ENCODE peak calls at places on chromosomes 3 and 15, in ten cellular contexts. E, U, O, L, T, B, G, X, A and N are unnamed samples.

GRCh38 chr3:194276768-194277546 is 74.2 kb downstream of the CPN2 start:
- DNase-seq in L (peak), X (no peak), E (no peak), A (no peak), O (no peak), U (no peak), B (no peak), T (no peak), G (no peak), N (peak)

GRCh38 chr15:60062826-60063225 is 58.7 kb downstream of the FOXB1 start:
- DNase-seq in B (no peak), X (no peak), E (no peak), T (no peak), A (no peak), O (no peak), G (no peak), L (no peak), U (peak), N (no peak)

GRCh38 chr15:89105147-89105546 is 16.9 kb downstream of the ABHD2 start:
- DNase-seq in G (no peak), O (no peak), T (no peak), A (no peak), B (peak), U (peak), E (peak), L (no peak), X (no peak), N (no peak)

GRCh38 chr3:42691861-42692666 is 6.7 kb downstream of the KLHL40 start:
- DNase-seq in U (no peak), T (no peak), B (no peak), A (no peak), O (no peak), X (no peak), E (no peak), L (no peak), G (no peak), N (no peak)

GRCh38 chr3:191401775-191402357 is 59.1 kb upstream of the PYDC2 start:
- DNase-seq in G (no peak), A (no peak), T (no peak), E (no peak), L (no peak), U (no peak), O (no peak), B (no peak), X (no peak), N (no peak)

GRCh38 chr15:100821327-100821726 is 58.3 kb upstream of the ALDH1A3 start:
- DNase-seq in G (no peak), T (no peak), U (no peak), X (no peak), O (no peak), B (no peak), A (no peak), E (no peak), L (no peak), N (no peak)

GRCh38 chr15:86139828-86140227 is 60.2 kb downstream of the AGBL1 start:
- DNase-seq in G (no peak), U (no peak), A (no peak), O (no peak), T (no peak), L (peak), X (no peak), E (no peak), B (no peak), N (no peak)

GRCh38 chr15:99704444-99704838 is 28.8 kb downstream of the LYSMD4 start:
- DNase-seq in U (peak), T (peak), B (peak), L (no peak), A (no peak), X (no peak), O (no peak), E (peak), G (peak), N (no peak)

GRCh38 chr3:147305533-147306241 is 100.7 kb downstream of the ZIC4 start:
- DNase-seq in L (no peak), U (no peak), X (no peak), A (no peak), T (no peak), B (peak), G (no peak), E (no peak), O (no peak), N (no peak)

GRCh38 chr15:85453144-85453872 is 72.9 kb downstream of the AKAP13 start:
- DNase-seq in X (no peak), L (no peak), O (no peak), G (no peak), T (no peak), U (no peak), A (no peak), B (no peak), E (no peak), N (no peak)

GRCh38 chr15:89442671-89443307 is 53.6 kb downstream of the RHCG start:
- DNase-seq in T (peak), G (peak), B (peak), X (no peak), A (no peak), U (no peak), L (peak), E (no peak), O (peak), N (no peak)

GRCh38 chr3:25592510-25592968 is 72.2 kb downstream of the TOP2B start:
- DNase-seq in T (no peak), X (peak), U (no peak), G (no peak), E (peak), L (no peak), B (peak), O (no peak), A (no peak), N (no peak)

GRCh38 chr3:29864809-29865208 is 583.9 kb downstream of the RBMS3 start:
- DNase-seq in O (no peak), U (no peak), A (no peak), E (no peak), B (no peak), L (no peak), X (no peak), G (no peak), T (no peak), N (no peak)

GRCh38 chr3:11774296-11774877 is 72.3 kb downstream of the TAMM41 start:
- DNase-seq in G (peak), U (peak), A (no peak), O (no peak), L (no peak), E (peak), X (peak), B (peak), T (peak), N (peak)

GRCh38 chr15:30885814-30886213 is 17.9 kb upstream of the FAN1 start:
- DNase-seq in E (no peak), U (no peak), T (peak), B (peak), X (no peak), A (no peak), L (no peak), G (no peak), O (no peak), N (no peak)

GRCh38 chr15:75947117-75947516 is 43.4 kb downstream of the FBXO22 start:
- DNase-seq in B (peak), L (no peak), G (no peak), A (no peak), E (peak), T (no peak), O (no peak), U (peak), X (no peak), N (no peak)

GRCh38 chr15:42994546-42994945 is 74.0 kb upstream of the TTBK2 start:
- DNase-seq in G (no peak), E (no peak), B (peak), A (no peak), U (peak), X (no peak), L (no peak), T (no peak), O (no peak), N (no peak)

GRCh38 chr3:78976200-78976599 is 791.6 kb downstream of the ROBO1 start:
- DNase-seq in A (no peak), B (no peak), T (no peak), E (no peak), L (no peak), U (no peak), X (no peak), O (no peak), G (no peak), N (no peak)

GRCh38 chr3:79111375-79112052 is 656.3 kb downstream of the ROBO1 start:
- DNase-seq in L (no peak), T (no peak), O (no peak), U (peak), A (no peak), B (no peak), X (no peak), E (no peak), G (no peak), N (no peak)

GRCh38 chr3:3065876-3066275 is 44.3 kb downstream of the IL5RA start:
- DNase-seq in U (no peak), B (no peak), L (no peak), T (no peak), O (no peak), A (no peak), X (no peak), E (peak), G (no peak), N (no peak)

GRCh38 chr15:75061272-75061671 is 37.9 kb downstream of the PPCDC start:
- DNase-seq in B (peak), E (no peak), T (no peak), L (peak), A (no peak), G (no peak), U (no peak), O (no peak), X (no peak), N (no peak)

GRCh38 chr3:34106879-34107278 is 308.4 kb downstream of the PDCD6IP start:
- DNase-seq in O (no peak), E (no peak), T (peak), B (no peak), G (no peak), A (no peak), X (peak), U (no peak), L (no peak), N (no peak)

GRCh38 chr15:82936966-82937647 is 15.4 kb downstream of the HOMER2 start:
- DNase-seq in G (no peak), O (no peak), T (no peak), L (no peak), U (peak), E (peak), A (no peak), B (no peak), X (no peak), N (no peak)

GRCh38 chr3:87200059-87200458 is 27.1 kb upstream of the CHMP2B start:
- DNase-seq in X (no peak), T (no peak), G (no peak), B (no peak), O (no peak), U (no peak), E (no peak), L (no peak), A (no peak), N (no peak)

GRCh38 chr15:78223396-78224023 is 10.9 kb downstream of the ACSBG1 start:
- DNase-seq in A (no peak), O (no peak), B (no peak), U (no peak), E (no peak), L (no peak), G (no peak), T (no peak), X (no peak), N (no peak)

GRCh38 chr3:17894434-17895060 is 152.1 kb upstream of the TBC1D5 start:
- DNase-seq in T (peak), G (no peak), B (peak), X (peak), O (peak), A (no peak), E (peak), U (no peak), L (no peak), N (no peak)

GRCh38 chr3:68880632-68881031 is 51.7 kb downstream of the TAFA4 start:
- DNase-seq in X (no peak), U (no peak), E (no peak), G (no peak), T (no peak), A (no peak), L (no peak), B (no peak), O (no peak), N (no peak)

GRCh38 chr3:21942328-21942727 is 191.3 kb upstream of the ZNF385D start:
- DNase-seq in A (no peak), E (no peak), O (no peak), B (peak), L (no peak), G (no peak), U (peak), T (no peak), X (no peak), N (no peak)

GRCh38 chr3:4988815-4989648 is 9.8 kb downstream of the BHLHE40 start:
- DNase-seq in E (no peak), B (no peak), T (no peak), O (no peak), U (no peak), X (no peak), A (no peak), G (no peak), L (peak), N (peak)

GRCh38 chr3:146589899-146590508 is 15.1 kb downstream of the PLSCR5 start:
- DNase-seq in X (no peak), T (peak), O (no peak), E (peak), A (no peak), L (no peak), U (no peak), G (peak), B (peak), N (no peak)

GRCh38 chr15:48250640-48251076 is 44.6 kb downstream of the SLC12A1 start:
- DNase-seq in X (no peak), U (peak), L (no peak), A (no peak), G (peak), O (no peak), B (peak), T (peak), E (peak), N (no peak)

GRCh38 chr3:53711387-53711786 is 134.8 kb downstream of the CHDH start:
- DNase-seq in L (no peak), O (no peak), E (no peak), G (no peak), U (no peak), X (no peak), T (no peak), A (no peak), B (no peak), N (peak)

GRCh38 chr15:29440541-29440940 is 170.9 kb upstream of the NSMCE3 start:
- DNase-seq in U (no peak), T (no peak), X (no peak), G (no peak), B (no peak), O (no peak), A (no peak), E (no peak), L (no peak), N (no peak)

GRCh38 chr15:89119489-89120478 is 31.5 kb downstream of the ABHD2 start:
- DNase-seq in E (no peak), A (no peak), B (no peak), U (peak), X (no peak), T (no peak), L (no peak), G (no peak), O (no peak), N (no peak)

GRCh38 chr15:96285306-96285705 is 45.2 kb upstream of the NR2F2 start:
- DNase-seq in B (peak), T (no peak), G (no peak), U (no peak), E (peak), A (no peak), L (no peak), O (no peak), X (no peak), N (no peak)

GRCh38 chr3:178845446-178846118 is 226.0 kb downstream of the ZMAT3 start:
- DNase-seq in U (peak), O (no peak), E (no peak), X (no peak), T (no peak), L (no peak), G (no peak), B (peak), A (no peak), N (no peak)

GRCh38 chr3:11499144-11499543 is 144.6 kb downstream of the VGLL4 start:
- DNase-seq in A (no peak), T (no peak), U (peak), E (peak), G (no peak), B (peak), L (no peak), O (no peak), X (no peak), N (no peak)